ENCODE peak calls at places on chromosome 2, in seven cellular contexts. H is CD4-positive, alpha-beta T cell; T is NK-92 treated with Interleukin-12 subunit alpha and Interleukin-12 subunit beta, amount 100 ng/mL, for 24 hours; N is stimulated activated CD8-positive, alpha-beta memory T cell treated with anti-CD3 and anti-CD28 coated beads, Interleukin-4, amount 100 ng/mL, for 4 hours; Y is stimulated activated naive CD4-positive, alpha-beta T cell; G is lung microvascular endothelial cell; W is T-helper 9 cell. D is an unnamed sample.

GRCh38 chr2:17538844-17539554 is 1.5 kb upstream of the VSNL1 start:
- DNase-seq in Y (no peak), T (no peak), G (peak), H (no peak), N (no peak), W (no peak), D (no peak)

GRCh38 chr2:42214669-42215068 is 45.5 kb downstream of the EML4 start:
- DNase-seq in T (no peak), H (no peak), Y (no peak), W (no peak), N (no peak), G (no peak), D (no peak)

GRCh38 chr2:176129013-176129796 is at the start of gene HOXD8:
- DNase-seq in Y (no peak), H (no peak), T (no peak), G (peak), N (no peak), W (no peak), D (no peak)

GRCh38 chr2:108363900-108364225 is 13.9 kb upstream of the SULT1C4 start:
- DNase-seq in H (no peak), N (no peak), W (no peak), G (no peak), T (no peak), Y (no peak), D (no peak)

GRCh38 chr2:30208453-30208852 is 22.9 kb upstream of the LBH start:
- DNase-seq in N (no peak), Y (peak), G (peak), W (peak), H (peak), T (no peak), D (no peak)

GRCh38 chr2:88097891-88098557 is 29.8 kb downstream of the FABP1 start:
- DNase-seq in G (no peak), T (no peak), N (no peak), Y (no peak), W (no peak), H (no peak), D (no peak)

GRCh38 chr2:236679906-236680305 is 110.3 kb downstream of the ACKR3 start:
- DNase-seq in W (no peak), Y (no peak), G (no peak), H (no peak), T (no peak), N (no peak), D (no peak)

GRCh38 chr2:199757466-199757865 is 93.5 kb downstream of the FTCDNL1 start:
- DNase-seq in G (no peak), H (no peak), Y (no peak), T (no peak), N (no peak), W (no peak), D (no peak)

GRCh38 chr2:43758738-43759137 is 15.1 kb upstream of the DYNC2LI1 start:
- DNase-seq in T (no peak), G (no peak), N (no peak), H (no peak), Y (no peak), W (no peak), D (no peak)

GRCh38 chr2:238667008-238667407 is 180.9 kb upstream of the TWIST2 start:
- DNase-seq in G (no peak), N (no peak), H (no peak), Y (no peak), T (no peak), W (no peak), D (no peak)

GRCh38 chr2:219220652-219221402 is 2.1 kb upstream of the ABCB6 start:
- DNase-seq in G (no peak), W (no peak), T (no peak), N (no peak), H (no peak), Y (no peak), D (no peak)

GRCh38 chr2:144801766-144802165 is 281.8 kb upstream of the ZEB2 start:
- DNase-seq in H (no peak), Y (no peak), W (no peak), G (peak), T (no peak), N (no peak), D (no peak)

GRCh38 chr2:64017811-64018714 is 1.2 kb downstream of the VPS54 start:
- DNase-seq in Y (peak), G (peak), W (no peak), N (no peak), H (no peak), T (no peak), D (no peak)

GRCh38 chr2:237692601-237693079 is 65.3 kb downstream of the LRRFIP1 start:
- DNase-seq in N (no peak), H (no peak), W (no peak), T (peak), Y (peak), G (peak), D (no peak)

GRCh38 chr2:122960727-122961641 is 1064.1 kb upstream of the CNTNAP5 start:
- DNase-seq in T (no peak), W (no peak), G (peak), H (no peak), Y (no peak), N (no peak), D (no peak)

GRCh38 chr2:207683879-207684627 is 27.4 kb upstream of the CCNYL1 start:
- DNase-seq in T (no peak), N (no peak), G (peak), H (no peak), Y (no peak), W (no peak), D (no peak)

GRCh38 chr2:27811768-27812167 is 40.2 kb downstream of the MRPL33 start:
- DNase-seq in H (no peak), N (no peak), G (no peak), T (no peak), W (no peak), Y (no peak), D (no peak)

GRCh38 chr2:46252891-46253659 is 44.1 kb upstream of the EPAS1 start:
- DNase-seq in Y (no peak), H (no peak), W (no peak), G (peak), T (no peak), N (no peak), D (no peak)

GRCh38 chr2:218008060-218009040 is 5.6 kb upstream of the TNS1 start:
- DNase-seq in W (no peak), H (no peak), T (no peak), G (no peak), Y (no peak), N (no peak), D (no peak)

GRCh38 chr2:173264603-173265366 is 89.9 kb upstream of the CDCA7 start:
- DNase-seq in N (no peak), H (no peak), G (no peak), W (no peak), T (no peak), Y (peak), D (peak)

GRCh38 chr2:188503975-188504374 is 212.3 kb downstream of the GULP1 start:
- DNase-seq in Y (no peak), W (no peak), H (no peak), T (no peak), G (no peak), N (no peak), D (no peak)

GRCh38 chr2:219281588-219281987 is 2.4 kb downstream of the DNAJB2 start:
- DNase-seq in W (no peak), N (no peak), T (no peak), Y (no peak), H (no peak), G (no peak), D (no peak)

GRCh38 chr2:206873426-206873825 is 65.9 kb upstream of the CPO start:
- DNase-seq in T (no peak), G (no peak), W (no peak), N (no peak), Y (no peak), H (no peak), D (no peak)

GRCh38 chr2:143802871-143803650 is 673.8 kb downstream of the ARHGAP15 start:
- DNase-seq in N (no peak), W (no peak), H (no peak), T (no peak), Y (no peak), G (no peak), D (no peak)

GRCh38 chr2:152062130-152063091 is 36.4 kb downstream of the CACNB4 start:
- DNase-seq in G (no peak), N (no peak), W (no peak), T (no peak), H (no peak), Y (no peak), D (no peak)

GRCh38 chr2:179861027-179861776 is at the start of gene ZNF385B:
- DNase-seq in W (no peak), N (no peak), G (peak), H (no peak), Y (no peak), T (no peak), D (no peak)

GRCh38 chr2:113178069-113178468 is 4.3 kb downstream of the PSD4 start:
- DNase-seq in N (no peak), H (no peak), W (no peak), T (no peak), G (no peak), Y (no peak), D (no peak)

GRCh38 chr2:170306293-170306873 is 128.4 kb downstream of the MYO3B start:
- DNase-seq in T (no peak), N (no peak), G (no peak), Y (no peak), W (no peak), H (no peak), D (no peak)

GRCh38 chr2:10274983-10275802 is 27.5 kb upstream of the HPCAL1 start:
- DNase-seq in N (no peak), H (no peak), T (no peak), W (no peak), Y (no peak), G (peak), D (no peak)